ENCODE peak calls at places on chromosomes 13 and 19, in ten cellular contexts. E is activated naive CD4-positive, alpha-beta T cell; M is Ammon's horn; K is activated CD8-positive, alpha-beta memory T cell treated with anti-CD3 and anti-CD28 coated beads for 4 hours; X is fibroblast of pulmonary artery; S is activated T-helper 1 cell treated with anti-CD3 and anti-CD28 coated beads, Interleukin-2, amount 50 U/mL, for 16 hours; T is stimulated activated CD4-positive, alpha-beta T cell treated with anti-CD3 and anti-CD28 coated beads, Interleukin-4, amount 100 ng/mL, for 24 hours; J is Jurkat, Clone E6-1; P is mucosa of descending colon; U is hypothalamus. Q is an unnamed sample.

GRCh38 chr19:12244370-12244769 is 50.3 kb downstream of the ZNF44 start:
- DNase-seq in U (no peak), E (no peak), S (no peak), P (no peak), J (no peak), M (no peak), T (no peak), X (no peak), K (no peak), Q (no peak)

GRCh38 chr13:114011226-114011625 is 37.4 kb upstream of the C13orf46 start:
- DNase-seq in J (no peak), M (no peak), T (no peak), P (peak; percentile 38), U (no peak), S (no peak), K (no peak), X (no peak), E (no peak), Q (peak; percentile 20)

GRCh38 chr19:1518471-1518870 is 5.4 kb upstream of the PLK5 start:
- DNase-seq in M (no peak), X (no peak), S (no peak), P (no peak), U (no peak), E (no peak), K (no peak), T (no peak), J (no peak), Q (no peak)

GRCh38 chr19:2986951-2987491 is 9.7 kb downstream of the TLE6 start:
- DNase-seq in P (no peak), M (no peak), U (peak; percentile 19), X (no peak), T (no peak), J (no peak), S (no peak), E (no peak), K (no peak), Q (no peak)

GRCh38 chr13:28655566-28655965 is 3.4 kb upstream of the POMP start:
- DNase-seq in P (no peak), K (no peak), X (peak; percentile 60), M (no peak), S (no peak), U (no peak), T (no peak), J (no peak), E (no peak), Q (no peak)

GRCh38 chr19:50638576-50638975 is 1.1 kb downstream of the SYT3 start:
- DNase-seq in K (no peak), E (no peak), P (no peak), U (no peak), J (no peak), S (no peak), X (no peak), T (no peak), M (no peak), Q (no peak)

GRCh38 chr19:56189785-56190184 is 7.8 kb downstream of the ZSCAN5B start:
- DNase-seq in X (no peak), M (no peak), S (no peak), J (no peak), K (no peak), T (no peak), U (no peak), P (no peak), E (no peak), Q (no peak)

GRCh38 chr19:46296722-46297431 is at the start of gene HIF3A:
- DNase-seq in P (peak; percentile 82), J (no peak), X (peak; percentile 73), E (no peak), S (no peak), M (peak; percentile 84), K (no peak), U (peak; percentile 41), T (no peak), Q (peak; percentile 85)

GRCh38 chr19:4477034-4477801 is 5.1 kb downstream of the HDGFL2 start:
- DNase-seq in K (no peak), P (no peak), E (no peak), X (no peak), M (no peak), S (no peak), J (no peak), U (no peak), T (no peak), Q (no peak)

GRCh38 chr19:50728084-50728737 is 5.0 kb downstream of the CLEC11A start:
- DNase-seq in U (peak; percentile 78), J (no peak), K (peak; percentile 73), E (peak; percentile 6), M (peak; percentile 86), P (peak; percentile 71), T (peak; percentile 71), S (no peak), X (peak; percentile 87), Q (peak; percentile 42)

GRCh38 chr13:108827637-108828036 is 198.2 kb downstream of the MYO16 start:
- DNase-seq in E (no peak), T (no peak), M (no peak), K (no peak), X (no peak), J (no peak), S (no peak), U (no peak), P (no peak), Q (no peak)

GRCh38 chr13:35978607-35979316 is 152.4 kb downstream of the DCLK1 start:
- DNase-seq in J (peak; percentile 59), E (no peak), P (no peak), S (no peak), X (peak; percentile 89), M (peak; percentile 72), T (peak; percentile 19), U (no peak), K (no peak), Q (no peak)

Q was measured in left colon.